ENCODE peak calls at places on chromosome 12, in four cellular contexts. K, E, B and D are unnamed samples.

GRCh38 chr12:28866715-28867503 is 282.2 kb upstream of the FAR2 start:
- DNase-seq in K (no peak), E (no peak), B (no peak), D (no peak)

GRCh38 chr12:124906606-124907261 is 7.7 kb downstream of the UBC start:
- DNase-seq in K (peak), E (peak), B (peak), D (peak)

GRCh38 chr12:8644345-8645248 is 18.0 kb downstream of the MFAP5 start:
- DNase-seq in K (no peak), E (peak), B (peak), D (peak)

GRCh38 chr12:123131291-123131831 is 19.5 kb downstream of the PITPNM2 start:
- DNase-seq in K (no peak), E (no peak), B (no peak), D (no peak)

GRCh38 chr12:112908548-112908947 is 1.8 kb downstream of the OAS1 start:
- DNase-seq in K (no peak), E (no peak), B (peak), D (peak)

GRCh38 chr12:66169221-66170170 is at the start of gene TMBIM4:
- DNase-seq in K (peak), E (peak), B (peak), D (peak)

GRCh38 chr12:45010051-45010450 is 40.8 kb downstream of the DBX2 start:
- DNase-seq in K (no peak), E (no peak), B (no peak), D (no peak)

GRCh38 chr12:15837141-15837781 is 44.9 kb upstream of the STRAP start:
- DNase-seq in K (no peak), E (no peak), B (no peak), D (no peak)

GRCh38 chr12:3167636-3168035 is 90.5 kb downstream of the TSPAN9 start:
- DNase-seq in K (no peak), E (no peak), B (no peak), D (no peak)

GRCh38 chr12:115866909-115867525 is 410.5 kb downstream of the MED13L start:
- DNase-seq in K (no peak), E (no peak), B (no peak), D (no peak)

GRCh38 chr12:19388131-19388549 is 51.2 kb upstream of the AEBP2 start:
- DNase-seq in K (no peak), E (no peak), B (no peak), D (no peak)

GRCh38 chr12:89768586-89769482 is 60.2 kb upstream of the ATP2B1 start:
- DNase-seq in K (peak), E (no peak), B (peak), D (peak)

GRCh38 chr12:67512061-67512460 is 136.5 kb upstream of the DYRK2 start:
- DNase-seq in K (no peak), E (no peak), B (no peak), D (no peak)

GRCh38 chr12:18723752-18724151 is 14.1 kb downstream of the PLCZ1 start:
- DNase-seq in K (peak), E (no peak), B (no peak), D (no peak)

GRCh38 chr12:4664111-4664510 is 15.2 kb downstream of the NDUFA9 start:
- DNase-seq in K (peak), E (no peak), B (no peak), D (no peak)

GRCh38 chr12:452667-453210 is 7.0 kb upstream of the B4GALNT3 start:
- DNase-seq in K (no peak), E (peak), B (peak), D (peak)

GRCh38 chr12:104182144-104182543 is 33.4 kb upstream of the TXNRD1 start:
- DNase-seq in K (peak), E (no peak), B (no peak), D (no peak)

GRCh38 chr12:27999970-28000369 is 27.4 kb upstream of the PTHLH start:
- DNase-seq in K (no peak), E (no peak), B (no peak), D (no peak)

GRCh38 chr12:113364698-113365097 is 6.3 kb downstream of the PLBD2 start:
- DNase-seq in K (no peak), E (no peak), B (no peak), D (no peak)

GRCh38 chr12:112973712-112974305 is 4.5 kb upstream of the OAS2 start:
- DNase-seq in K (no peak), E (no peak), B (no peak), D (no peak)

GRCh38 chr12:19539836-19540235 is 100.5 kb downstream of the AEBP2 start:
- DNase-seq in K (no peak), E (no peak), B (no peak), D (no peak)

GRCh38 chr12:89836026-89836425 is 127.4 kb upstream of the ATP2B1 start:
- DNase-seq in K (no peak), E (no peak), B (no peak), D (no peak)

GRCh38 chr12:64323006-64323405 is 67.6 kb downstream of the C12orf56 start:
- DNase-seq in K (no peak), E (no peak), B (no peak), D (no peak)

GRCh38 chr12:77294016-77294415 is 228.6 kb upstream of the E2F7 start:
- DNase-seq in K (no peak), E (no peak), B (no peak), D (no peak)

GRCh38 chr12:56510786-56511185 is 10.8 kb upstream of the RBMS2 start:
- DNase-seq in K (no peak), E (no peak), B (no peak), D (no peak)

GRCh38 chr12:10243803-10244520 is 31.3 kb downstream of the GABARAPL1 start:
- DNase-seq in K (no peak), E (no peak), B (no peak), D (no peak)

GRCh38 chr12:87529386-87529785 is 499.8 kb downstream of the C12orf50 start:
- DNase-seq in K (no peak), E (no peak), B (no peak), D (no peak)

GRCh38 chr12:116882742-116883141 is 1.5 kb upstream of the HRK start:
- DNase-seq in K (no peak), E (no peak), B (no peak), D (no peak)

GRCh38 chr12:2457215-2458112 is 337.3 kb upstream of the FKBP4 start:
- DNase-seq in K (no peak), E (no peak), B (no peak), D (no peak)

GRCh38 chr12:10965511-10965910 is 21.2 kb downstream of the TAS2R50 start:
- DNase-seq in K (no peak), E (no peak), B (no peak), D (no peak)

GRCh38 chr12:121453022-121453360 is 53.1 kb downstream of the RNF34 start:
- DNase-seq in K (no peak), E (no peak), B (no peak), D (no peak)